ENCODE peak calls at places on chromosomes 6 and 20, in six cellular contexts. D is stimulated activated naive CD4-positive, alpha-beta T cell; X is activated gamma-delta T cell treated with Interleukin-2 at 50 U/mL for 16 hours; J is activated naive CD4-positive, alpha-beta T cell; T is cardiac fibroblast; E is T-helper 9 cell. I is an unnamed sample.

GRCh38 chr6:34514593-34515472 is 41.3 kb downstream of the SPDEF start:
- DNase-seq in D (no peak), J (no peak), X (no peak), E (no peak), T (peak), I (peak)

GRCh38 chr20:60446273-60447111 is 488.3 kb downstream of the CDH26 start:
- DNase-seq in X (no peak), T (no peak), D (no peak), E (no peak), J (no peak), I (no peak)

GRCh38 chr20:49595811-49596545 is 28.0 kb upstream of the PTGIS start:
- DNase-seq in X (peak), T (peak), D (no peak), E (no peak), J (no peak), I (peak)

GRCh38 chr20:13147071-13147961 is 73.8 kb upstream of the ISM1 start:
- DNase-seq in D (no peak), E (no peak), J (no peak), X (no peak), T (peak), I (no peak)

GRCh38 chr6:12602951-12603710 is 113.4 kb upstream of the PHACTR1 start:
- DNase-seq in D (no peak), T (peak), J (no peak), E (no peak), X (no peak), I (no peak)

GRCh38 chr6:13407368-13407708 is 79.0 kb upstream of the TBC1D7 start:
- DNase-seq in X (no peak), J (no peak), D (no peak), E (no peak), T (no peak), I (no peak)

GRCh38 chr20:38116409-38117165 is 48.5 kb downstream of the TGM2 start:
- DNase-seq in D (no peak), E (no peak), X (no peak), J (no peak), T (no peak), I (no peak)

GRCh38 chr20:35601990-35602389 is 13.6 kb upstream of the SPAG4 start:
- DNase-seq in D (no peak), J (no peak), E (no peak), T (no peak), X (no peak), I (no peak)

GRCh38 chr6:6515691-6516607 is 72.6 kb upstream of the LY86 start:
- DNase-seq in E (no peak), D (peak), J (no peak), T (no peak), X (no peak), I (peak)

GRCh38 chr20:46998497-46999190 is 104.0 kb downstream of the EYA2 start:
- DNase-seq in X (no peak), T (no peak), J (no peak), E (no peak), D (no peak), I (no peak)

GRCh38 chr20:32458061-32458836 is 100.1 kb downstream of the ASXL1 start:
- DNase-seq in X (no peak), E (no peak), T (no peak), D (no peak), J (no peak), I (no peak)

GRCh38 chr6:11263185-11263817 is 30.8 kb upstream of the NEDD9 start:
- DNase-seq in X (no peak), J (no peak), T (peak), E (no peak), D (no peak), I (no peak)

GRCh38 chr6:143803769-143804540 is 39.2 kb upstream of the LTV1 start:
- DNase-seq in J (no peak), X (no peak), D (no peak), E (no peak), T (no peak), I (no peak)

GRCh38 chr20:23928788-23929187 is 49.2 kb upstream of the CST5 start:
- DNase-seq in J (no peak), T (no peak), X (peak), E (peak), D (peak), I (peak)

GRCh38 chr6:129490551-129491245 is 219.3 kb downstream of the ARHGAP18 start:
- DNase-seq in J (no peak), T (peak), X (peak), E (peak), D (peak), I (peak)

GRCh38 chr6:157230971-157231370 is 92.3 kb downstream of the TMEM242 start:
- DNase-seq in T (no peak), E (no peak), D (no peak), J (no peak), X (no peak), I (no peak)

GRCh38 chr6:84524636-84525035 is 239.8 kb downstream of the TBX18 start:
- DNase-seq in J (no peak), X (no peak), E (no peak), T (no peak), D (no peak), I (no peak)

GRCh38 chr6:106579281-106579680 is 50.0 kb downstream of the RTN4IP1 start:
- DNase-seq in E (no peak), J (no peak), D (no peak), X (no peak), T (no peak), I (no peak)

GRCh38 chr20:53574819-53575218 is 18.8 kb downstream of the ZNF217 start:
- DNase-seq in J (no peak), E (no peak), T (no peak), X (no peak), D (no peak), I (no peak)

GRCh38 chr6:137266032-137266586 is 46.9 kb upstream of the IFNGR1 start:
- DNase-seq in D (no peak), X (no peak), E (no peak), J (no peak), T (peak), I (no peak)

GRCh38 chr6:139137716-139138115 is 2.8 kb downstream of the HECA start:
- DNase-seq in T (no peak), X (no peak), J (no peak), E (no peak), D (no peak), I (no peak)

GRCh38 chr6:90397929-90398674 is 101.5 kb upstream of the BACH2 start:
- DNase-seq in D (peak), X (peak), T (no peak), J (peak), E (peak), I (peak)

GRCh38 chr20:10239954-10240353 is 21.3 kb downstream of the SNAP25 start:
- DNase-seq in D (no peak), T (peak), X (no peak), J (no peak), E (no peak), I (no peak)

GRCh38 chr6:142361345-142361744 is 59.5 kb downstream of the ADGRG6 start:
- DNase-seq in X (no peak), D (no peak), E (no peak), J (no peak), T (no peak), I (no peak)

GRCh38 chr6:36677753-36678487 is 594 bp upstream of the CDKN1A start:
- DNase-seq in D (no peak), X (no peak), J (no peak), T (no peak), E (no peak), I (no peak)

GRCh38 chr6:149317656-149318571 is at the start of gene TAB2:
- DNase-seq in E (peak), X (peak), T (peak), D (peak), J (peak), I (peak)